ENCODE peak calls at places on chromosomes 5 and 9, in eight cellular contexts. One of them, this sample, is unnamed.

GRCh38 chr9:30575691-30576090 is 1808.8 kb upstream of the ACO1 start:
- DNase-seq in AG09319: no peak
- DNase-seq in endothelial cell: no peak
- DNase-seq in PC-3: no peak
- DNase-seq in H9: peak; percentile 26
- DNase-seq in omental fat pad: no peak
- DNase-seq in IMR-90: no peak
- DNase-seq in spleen: peak; percentile 47
- DNase-seq in this sample: no peak

GRCh38 chr9:127417130-127418036 is 6.8 kb upstream of the ZNF79 start:
- DNase-seq in PC-3: peak; percentile 97
- DNase-seq in omental fat pad: no peak
- DNase-seq in H9: no peak
- DNase-seq in AG09319: no peak
- DNase-seq in endothelial cell: no peak
- DNase-seq in spleen: no peak
- DNase-seq in IMR-90: peak; percentile 78
- DNase-seq in this sample: no peak

GRCh38 chr5:137503456-137503855 is 4.3 kb upstream of the SPOCK1 start:
- DNase-seq in endothelial cell: no peak
- DNase-seq in H9: no peak
- DNase-seq in omental fat pad: no peak
- DNase-seq in spleen: no peak
- DNase-seq in AG09319: no peak
- DNase-seq in PC-3: no peak
- DNase-seq in IMR-90: no peak
- DNase-seq in this sample: no peak

GRCh38 chr5:101678494-101679193 is 617.4 kb downstream of the SLCO4C1 start:
- DNase-seq in H9: peak; percentile 78
- DNase-seq in omental fat pad: peak; percentile 69
- DNase-seq in endothelial cell: peak; percentile 81
- DNase-seq in PC-3: peak; percentile 83
- DNase-seq in IMR-90: peak; percentile 47
- DNase-seq in AG09319: peak; percentile 1
- DNase-seq in spleen: no peak
- DNase-seq in this sample: peak; percentile 85

GRCh38 chr5:10635257-10635860 is 71.5 kb downstream of the ANKRD33B start:
- DNase-seq in IMR-90: peak; percentile 80
- DNase-seq in H9: no peak
- DNase-seq in endothelial cell: no peak
- DNase-seq in AG09319: no peak
- DNase-seq in spleen: no peak
- DNase-seq in omental fat pad: no peak
- DNase-seq in PC-3: peak; percentile 92
- DNase-seq in this sample: no peak

GRCh38 chr5:40437452-40437861 is 242.3 kb upstream of the PTGER4 start:
- DNase-seq in AG09319: peak; percentile 34
- DNase-seq in endothelial cell: no peak
- DNase-seq in PC-3: peak; percentile 92
- DNase-seq in IMR-90: peak; percentile 87
- DNase-seq in omental fat pad: no peak
- DNase-seq in spleen: no peak
- DNase-seq in H9: no peak
- DNase-seq in this sample: no peak

GRCh38 chr9:21684831-21685362 is 117.5 kb upstream of the MTAP start:
- DNase-seq in H9: no peak
- DNase-seq in AG09319: no peak
- DNase-seq in omental fat pad: no peak
- DNase-seq in endothelial cell: no peak
- DNase-seq in spleen: no peak
- DNase-seq in IMR-90: peak; percentile 87
- DNase-seq in PC-3: peak; percentile 97
- DNase-seq in this sample: no peak

GRCh38 chr9:116942593-116943061 is 255.5 kb downstream of the TRIM32 start:
- DNase-seq in omental fat pad: no peak
- DNase-seq in spleen: no peak
- DNase-seq in H9: no peak
- DNase-seq in endothelial cell: no peak
- DNase-seq in PC-3: no peak
- DNase-seq in IMR-90: no peak
- DNase-seq in AG09319: no peak
- DNase-seq in this sample: no peak

GRCh38 chr9:95516221-95516735 is 493 bp downstream of the PTCH1 start:
- DNase-seq in endothelial cell: peak; percentile 42
- DNase-seq in IMR-90: no peak
- DNase-seq in omental fat pad: no peak
- DNase-seq in H9: no peak
- DNase-seq in AG09319: no peak
- DNase-seq in PC-3: no peak
- DNase-seq in spleen: no peak
- DNase-seq in this sample: no peak

GRCh38 chr9:131981116-131981847 is 98.4 kb downstream of the MED27 start:
- DNase-seq in endothelial cell: no peak
- DNase-seq in AG09319: no peak
- DNase-seq in spleen: no peak
- DNase-seq in omental fat pad: no peak
- DNase-seq in IMR-90: no peak
- DNase-seq in H9: no peak
- DNase-seq in PC-3: peak; percentile 4
- DNase-seq in this sample: no peak

GRCh38 chr5:11054014-11054413 is 293.0 kb upstream of the DAP start:
- DNase-seq in endothelial cell: no peak
- DNase-seq in spleen: no peak
- DNase-seq in AG09319: no peak
- DNase-seq in H9: no peak
- DNase-seq in IMR-90: no peak
- DNase-seq in PC-3: no peak
- DNase-seq in omental fat pad: no peak
- DNase-seq in this sample: no peak

GRCh38 chr5:180301253-180301652 is 9.4 kb upstream of the MAPK9 start:
- DNase-seq in spleen: no peak
- DNase-seq in H9: no peak
- DNase-seq in omental fat pad: peak; percentile 16
- DNase-seq in IMR-90: no peak
- DNase-seq in endothelial cell: no peak
- DNase-seq in AG09319: no peak
- DNase-seq in PC-3: no peak
- DNase-seq in this sample: no peak

GRCh38 chr9:84277646-84278045 is 62.9 kb downstream of the SLC28A3 start:
- DNase-seq in PC-3: peak; percentile 80
- DNase-seq in spleen: no peak
- DNase-seq in omental fat pad: no peak
- DNase-seq in AG09319: no peak
- DNase-seq in H9: no peak
- DNase-seq in IMR-90: peak; percentile 44
- DNase-seq in endothelial cell: no peak
- DNase-seq in this sample: no peak

GRCh38 chr5:17190242-17190778 is 27.1 kb upstream of the BASP1 start:
- DNase-seq in endothelial cell: peak; percentile 55
- DNase-seq in spleen: no peak
- DNase-seq in PC-3: peak; percentile 90
- DNase-seq in H9: no peak
- DNase-seq in IMR-90: peak; percentile 84
- DNase-seq in omental fat pad: no peak
- DNase-seq in AG09319: peak; percentile 86
- DNase-seq in this sample: no peak

GRCh38 chr5:103450333-103451061 is 112.1 kb downstream of the NUDT12 start:
- DNase-seq in spleen: no peak
- DNase-seq in PC-3: peak; percentile 87
- DNase-seq in AG09319: no peak
- DNase-seq in endothelial cell: no peak
- DNase-seq in omental fat pad: no peak
- DNase-seq in H9: no peak
- DNase-seq in IMR-90: peak; percentile 88
- DNase-seq in this sample: no peak

GRCh38 chr9:125235805-125236534 is 5.2 kb downstream of the HSPA5 start:
- DNase-seq in H9: no peak
- DNase-seq in endothelial cell: no peak
- DNase-seq in omental fat pad: no peak
- DNase-seq in spleen: no peak
- DNase-seq in AG09319: no peak
- DNase-seq in IMR-90: no peak
- DNase-seq in PC-3: no peak
- DNase-seq in this sample: no peak

GRCh38 chr9:133160742-133161541 is 2.8 kb downstream of the GBGT1 start:
- DNase-seq in endothelial cell: peak; percentile 51
- DNase-seq in AG09319: no peak
- DNase-seq in omental fat pad: no peak
- DNase-seq in PC-3: peak; percentile 59
- DNase-seq in IMR-90: peak; percentile 61
- DNase-seq in spleen: peak; percentile 82
- DNase-seq in H9: peak; percentile 64
- DNase-seq in this sample: peak; percentile 84

GRCh38 chr5:65834306-65834705 is 92.1 kb upstream of the ERBIN start:
- DNase-seq in omental fat pad: no peak
- DNase-seq in H9: no peak
- DNase-seq in endothelial cell: no peak
- DNase-seq in IMR-90: no peak
- DNase-seq in AG09319: no peak
- DNase-seq in spleen: no peak
- DNase-seq in PC-3: no peak
- DNase-seq in this sample: no peak

DNA sequence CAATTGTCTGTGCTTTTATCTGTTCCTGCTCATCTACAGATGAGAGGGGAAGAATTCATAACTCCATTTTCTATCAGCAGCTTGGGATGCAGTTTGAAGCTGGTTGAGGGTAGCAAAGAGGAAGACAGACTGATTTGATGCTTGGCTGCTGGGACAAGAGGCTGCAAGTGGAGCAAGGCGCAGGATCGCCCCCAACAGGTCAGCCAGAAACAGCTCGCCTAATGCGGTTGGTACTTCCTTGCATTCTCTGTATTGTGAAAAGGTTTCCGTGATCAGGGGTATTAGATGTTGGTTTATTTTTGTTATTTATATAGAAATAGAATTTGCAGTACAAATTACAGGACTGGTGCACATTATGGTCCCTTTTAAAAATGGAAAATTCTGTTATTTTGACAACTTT is 40.6 kb downstream of the ZNF883 start:
- DNase-seq in omental fat pad: no peak
- DNase-seq in AG09319: no peak
- DNase-seq in spleen: no peak
- DNase-seq in endothelial cell: peak; percentile 56
- DNase-seq in PC-3: peak; percentile 29
- DNase-seq in H9: peak; percentile 57
- DNase-seq in IMR-90: peak; percentile 1
- DNase-seq in this sample: no peak
- TF ChIP-seq CTCF in omental fat pad: no peak
- TF ChIP-seq CTCF in AG09319: peak; percentile 24
- TF ChIP-seq CTCF in spleen: no peak
- TF ChIP-seq CTCF in endothelial cell: peak; percentile 32
- TF ChIP-seq CTCF in PC-3: peak; percentile 39
- TF ChIP-seq CTCF in H9: peak; percentile 67
- TF ChIP-seq CTCF in IMR-90: peak; percentile 22
- TF ChIP-seq CTCF in this sample: no peak

GRCh38 chr5:126354012-126354856 is 69.0 kb upstream of the GRAMD2B start:
- DNase-seq in omental fat pad: no peak
- DNase-seq in AG09319: peak; percentile 96
- DNase-seq in PC-3: peak; percentile 93
- DNase-seq in endothelial cell: no peak
- DNase-seq in spleen: no peak
- DNase-seq in IMR-90: peak; percentile 98
- DNase-seq in H9: no peak
- DNase-seq in this sample: no peak
- TF ChIP-seq CTCF in omental fat pad: no peak
- TF ChIP-seq CTCF in AG09319: peak; percentile 35
- TF ChIP-seq CTCF in PC-3: peak; percentile 78
- TF ChIP-seq CTCF in endothelial cell: no peak
- TF ChIP-seq CTCF in spleen: peak; percentile 67
- TF ChIP-seq CTCF in IMR-90: peak; percentile 79
- TF ChIP-seq CTCF in H9: peak; percentile 64
- TF ChIP-seq CTCF in this sample: peak; percentile 73

GRCh38 chr9:34648673-34649072 is 2.2 kb downstream of the GALT start:
- DNase-seq in H9: no peak
- DNase-seq in IMR-90: no peak
- DNase-seq in omental fat pad: no peak
- DNase-seq in AG09319: no peak
- DNase-seq in spleen: no peak
- DNase-seq in endothelial cell: no peak
- DNase-seq in PC-3: no peak
- DNase-seq in this sample: no peak

GRCh38 chr9:34646211-34647083 is at the start of gene GALT:
- DNase-seq in AG09319: peak; percentile 45
- DNase-seq in H9: peak; percentile 96
- DNase-seq in PC-3: peak; percentile 67
- DNase-seq in endothelial cell: peak; percentile 95
- DNase-seq in spleen: peak; percentile 99
- DNase-seq in IMR-90: peak; percentile 77
- DNase-seq in omental fat pad: peak; percentile 99
- DNase-seq in this sample: peak; percentile 97

GRCh38 chr9:34644766-34645314 is 1.6 kb upstream of the GALT start:
- DNase-seq in omental fat pad: no peak
- DNase-seq in AG09319: no peak
- DNase-seq in PC-3: no peak
- DNase-seq in spleen: no peak
- DNase-seq in endothelial cell: no peak
- DNase-seq in IMR-90: no peak
- DNase-seq in H9: no peak
- DNase-seq in this sample: no peak

GRCh38 chr9:34647651-34648050 is 1.2 kb downstream of the GALT start:
- DNase-seq in IMR-90: no peak
- DNase-seq in AG09319: no peak
- DNase-seq in spleen: no peak
- DNase-seq in PC-3: no peak
- DNase-seq in omental fat pad: no peak
- DNase-seq in H9: no peak
- DNase-seq in endothelial cell: no peak
- DNase-seq in this sample: no peak

DNA sequence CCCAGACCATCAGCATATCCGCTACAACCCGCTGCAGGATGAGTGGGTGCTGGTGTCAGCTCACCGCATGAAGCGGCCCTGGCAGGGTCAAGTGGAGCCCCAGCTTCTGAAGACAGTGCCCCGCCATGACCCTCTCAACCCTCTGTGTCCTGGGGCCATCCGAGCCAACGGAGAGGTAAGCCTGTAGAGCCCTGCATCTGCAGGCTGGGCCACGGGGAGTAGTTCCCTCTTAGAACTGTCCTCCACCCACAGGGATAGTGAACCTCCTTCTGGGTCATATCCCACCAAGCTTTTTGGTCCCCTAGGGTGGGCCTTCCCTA is 569 bp downstream of the GALT start:
- DNase-seq in PC-3: no peak
- DNase-seq in spleen: no peak
- DNase-seq in IMR-90: no peak
- DNase-seq in AG09319: no peak
- DNase-seq in endothelial cell: no peak
- DNase-seq in omental fat pad: no peak
- DNase-seq in H9: no peak
- DNase-seq in this sample: no peak
- TF ChIP-seq CTCF in PC-3: no peak
- TF ChIP-seq CTCF in spleen: no peak
- TF ChIP-seq CTCF in IMR-90: no peak
- TF ChIP-seq CTCF in AG09319: no peak
- TF ChIP-seq CTCF in endothelial cell: no peak
- TF ChIP-seq CTCF in omental fat pad: no peak
- TF ChIP-seq CTCF in H9: no peak
- TF ChIP-seq CTCF in this sample: no peak

DNA sequence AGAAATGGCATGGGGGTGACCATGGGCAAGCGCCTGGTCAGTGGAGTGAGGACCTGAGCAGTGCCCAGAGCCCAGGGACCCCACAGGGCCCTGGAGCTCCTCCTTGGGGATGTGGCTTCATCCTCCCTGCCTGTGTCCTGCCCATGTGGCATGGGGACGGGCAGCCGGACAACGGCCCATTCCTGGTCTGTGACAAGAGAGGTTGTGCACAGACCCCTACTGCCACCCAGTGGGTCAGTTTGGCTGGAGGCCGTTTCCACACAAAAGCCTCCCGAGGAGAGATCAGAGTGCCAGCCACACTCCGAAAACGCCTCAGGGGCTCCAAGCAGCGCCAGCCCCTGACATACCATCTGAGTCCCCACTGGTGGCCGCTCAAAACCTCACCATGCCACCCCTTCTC is 19.8 kb downstream of the SLC6A18 start:
- DNase-seq in spleen: no peak
- DNase-seq in endothelial cell: peak; percentile 68
- DNase-seq in AG09319: no peak
- DNase-seq in PC-3: peak; percentile 23
- DNase-seq in omental fat pad: no peak
- DNase-seq in IMR-90: no peak
- DNase-seq in H9: no peak
- DNase-seq in this sample: no peak
- TF ChIP-seq CTCF in spleen: no peak
- TF ChIP-seq CTCF in endothelial cell: no peak
- TF ChIP-seq CTCF in AG09319: no peak
- TF ChIP-seq CTCF in PC-3: peak; percentile 42
- TF ChIP-seq CTCF in omental fat pad: no peak
- TF ChIP-seq CTCF in IMR-90: no peak
- TF ChIP-seq CTCF in H9: peak; percentile 28
- TF ChIP-seq CTCF in this sample: no peak

This sample was measured in osteocyte.